ENCODE peak calls at places on chromosomes 3 and 15, in nine cellular contexts. G, J, L, W, K, M, N, S and H are unnamed samples.

GRCh38 chr3:129045675-129046036 is 14.9 kb upstream of the GP9 start:
- DNase-seq in G (no peak), J (peak), L (no peak), W (peak), K (no peak), M (no peak), N (no peak), S (peak), H (no peak)

GRCh38 chr3:60294181-60294580 is 957.1 kb downstream of the FHIT start:
- DNase-seq in G (no peak), J (no peak), L (peak), W (no peak), K (peak), M (peak), N (no peak), S (no peak), H (no peak)

GRCh38 chr3:107153981-107154380 is 223.3 kb upstream of the CCDC54 start:
- DNase-seq in G (no peak), J (no peak), L (no peak), W (no peak), K (no peak), M (no peak), N (no peak), S (no peak), H (no peak)

GRCh38 chr3:129686941-129687340 is 80.5 kb upstream of the PLXND1 start:
- DNase-seq in G (no peak), J (no peak), L (peak), W (no peak), K (no peak), M (no peak), N (no peak), S (no peak), H (no peak)

GRCh38 chr3:186361246-186361611 is 805 bp downstream of the DGKG start:
- DNase-seq in G (no peak), J (peak), L (no peak), W (no peak), K (no peak), M (no peak), N (no peak), S (no peak), H (no peak)

GRCh38 chr3:98657429-98657828 is 64.0 kb upstream of the CPOX start:
- DNase-seq in G (no peak), J (peak), L (peak), W (peak), K (no peak), M (no peak), N (no peak), S (peak), H (no peak)

GRCh38 chr3:58052373-58053273 is 44.4 kb downstream of the FLNB start:
- DNase-seq in G (no peak), J (no peak), L (peak), W (peak), K (peak), M (peak), N (peak), S (peak), H (peak)

GRCh38 chr15:78873796-78874761 is 1.4 kb downstream of the MORF4L1 start:
- DNase-seq in G (no peak), J (no peak), L (peak), W (no peak), K (peak), M (peak), N (no peak), S (no peak), H (no peak)

GRCh38 chr3:9747267-9747666 is 2.5 kb upstream of the OGG1 start:
- DNase-seq in G (no peak), J (no peak), L (peak), W (no peak), K (peak), M (peak), N (no peak), S (no peak), H (no peak)

GRCh38 chr3:65411367-65411766 is 627.4 kb downstream of the MAGI1 start:
- DNase-seq in G (no peak), J (no peak), L (no peak), W (no peak), K (no peak), M (no peak), N (no peak), S (no peak), H (no peak)

GRCh38 chr3:38706961-38707360 is 57.5 kb upstream of the SCN5A start:
- DNase-seq in G (no peak), J (no peak), L (no peak), W (no peak), K (no peak), M (no peak), N (no peak), S (no peak), H (no peak)

GRCh38 chr3:40109641-40110490 is 199.6 kb upstream of the EIF1B start:
- DNase-seq in G (no peak), J (no peak), L (no peak), W (no peak), K (no peak), M (no peak), N (no peak), S (no peak), H (peak)

GRCh38 chr3:129503387-129504010 is 24.9 kb upstream of the RHO start:
- DNase-seq in G (no peak), J (no peak), L (peak), W (no peak), K (no peak), M (no peak), N (no peak), S (no peak), H (no peak)

GRCh38 chr3:132615911-132616310 is 18.8 kb downstream of the ACKR4 start:
- DNase-seq in G (no peak), J (no peak), L (no peak), W (no peak), K (no peak), M (peak), N (no peak), S (no peak), H (no peak)

GRCh38 chr3:122800838-122801237 is 6.0 kb downstream of the SLC49A4 start:
- DNase-seq in G (no peak), J (no peak), L (no peak), W (no peak), K (no peak), M (no peak), N (no peak), S (no peak), H (no peak)

GRCh38 chr3:37162501-37163245 is 11.7 kb downstream of the LRRFIP2 start:
- DNase-seq in G (no peak), J (peak), L (no peak), W (no peak), K (no peak), M (no peak), N (no peak), S (no peak), H (no peak)

GRCh38 chr3:184377882-184378445 is at the start of gene THPO:
- DNase-seq in G (no peak), J (no peak), L (no peak), W (no peak), K (no peak), M (no peak), N (no peak), S (no peak), H (no peak)

GRCh38 chr3:123610331-123610730 is 25.5 kb upstream of the HACD2 start:
- DNase-seq in G (no peak), J (peak), L (no peak), W (no peak), K (no peak), M (no peak), N (no peak), S (no peak), H (no peak)

GRCh38 chr3:148307443-148307843 is 390.3 kb upstream of the AGTR1 start:
- DNase-seq in G (no peak), J (no peak), L (no peak), W (no peak), K (no peak), M (no peak), N (no peak), S (no peak), H (no peak)

GRCh38 chr3:48952510-48953118 is 34.0 kb downstream of the ARIH2 start:
- DNase-seq in G (peak), J (peak), L (no peak), W (peak), K (peak), M (no peak), N (no peak), S (no peak), H (no peak)

GRCh38 chr15:63501256-63502089 is 2.9 kb upstream of the USP3 start:
- DNase-seq in G (no peak), J (no peak), L (peak), W (no peak), K (peak), M (peak), N (peak), S (peak), H (peak)

GRCh38 chr3:146404451-146404850 is 64.9 kb downstream of the PLSCR2 start:
- DNase-seq in G (no peak), J (no peak), L (peak), W (no peak), K (no peak), M (peak), N (no peak), S (no peak), H (no peak)

GRCh38 chr3:12135029-12135634 is 23.6 kb downstream of the TIMP4 start:
- DNase-seq in G (peak), J (peak), L (peak), W (peak), K (peak), M (peak), N (peak), S (peak), H (peak)

GRCh38 chr15:42499888-42500609 is 4.6 kb downstream of the SNAP23 start:
- DNase-seq in G (no peak), J (no peak), L (no peak), W (no peak), K (peak), M (no peak), N (no peak), S (no peak), H (no peak)

GRCh38 chr3:56772926-56773587 is 28.7 kb downstream of the ARHGEF3 start:
- DNase-seq in G (no peak), J (no peak), L (no peak), W (no peak), K (no peak), M (no peak), N (no peak), S (no peak), H (no peak)

GRCh38 chr15:89335289-89336041 is 841 bp upstream of the POLG start:
- DNase-seq in G (no peak), J (no peak), L (no peak), W (no peak), K (no peak), M (no peak), N (no peak), S (no peak), H (no peak)

GRCh38 chr3:53674582-53674981 is 171.6 kb downstream of the CHDH start:
- DNase-seq in G (no peak), J (no peak), L (no peak), W (no peak), K (no peak), M (no peak), N (no peak), S (no peak), H (no peak)

GRCh38 chr3:23648326-23648964 is 157.3 kb upstream of the UBE2E1 start:
- DNase-seq in G (no peak), J (no peak), L (peak), W (no peak), K (peak), M (peak), N (no peak), S (no peak), H (no peak)

GRCh38 chr15:98063311-98063710 is 102.8 kb downstream of the ARRDC4 start:
- DNase-seq in G (no peak), J (no peak), L (no peak), W (no peak), K (no peak), M (no peak), N (no peak), S (no peak), H (no peak)

GRCh38 chr3:196323723-196324122 is 5.7 kb upstream of the DYNLT2B start:
- DNase-seq in G (no peak), J (no peak), L (peak), W (no peak), K (peak), M (no peak), N (no peak), S (no peak), H (no peak)

GRCh38 chr15:40999190-40999589 is 45.9 kb downstream of the CHAC1 start:
- DNase-seq in G (no peak), J (no peak), L (peak), W (no peak), K (peak), M (peak), N (peak), S (no peak), H (peak)

GRCh38 chr3:32392530-32393302 is 1.1 kb downstream of the CMTM7 start:
- DNase-seq in G (no peak), J (peak), L (peak), W (peak), K (peak), M (peak), N (peak), S (peak), H (no peak)

GRCh38 chr3:169345662-169346331 is 317.7 kb downstream of the MECOM start:
- DNase-seq in G (no peak), J (no peak), L (no peak), W (no peak), K (no peak), M (no peak), N (no peak), S (no peak), H (no peak)

GRCh38 chr3:195767792-195768191 is 43.9 kb downstream of the MUC4 start:
- DNase-seq in G (no peak), J (no peak), L (no peak), W (no peak), K (no peak), M (no peak), N (no peak), S (no peak), H (no peak)

GRCh38 chr15:56496635-56497034 is 31.7 kb upstream of the MNS1 start:
- DNase-seq in G (no peak), J (peak), L (peak), W (no peak), K (peak), M (peak), N (peak), S (no peak), H (peak)

GRCh38 chr3:160098261-160098908 is 109.8 kb downstream of the IL12A start:
- DNase-seq in G (no peak), J (no peak), L (no peak), W (no peak), K (peak), M (no peak), N (peak), S (no peak), H (no peak)